ENCODE peak calls at places on chromosomes 2 and 18, in ten cellular contexts. One of them, this sample, is unnamed.

GRCh38 chr2:217953531-217953932 is 49.3 kb downstream of the TNS1 start:
- DNase-seq in left cardiac atrium: no peak
- DNase-seq in activated CD8-positive, alpha-beta T cell treated with anti-CD3 and anti-CD28 coated beads, Interleukin-2, amount 10 ng/mL, durations not matched to agents 7 days and 5 days: no peak
- DNase-seq in DND-41: no peak
- DNase-seq in M059J: no peak
- DNase-seq in fibroblast of the aortic adventitia: no peak
- DNase-seq in H9: no peak
- DNase-seq in activated T-cell treated with anti-CD3 and anti-CD28 coated beads, Interleukin-2, amount 50 U/mL, for 24 hours: no peak
- DNase-seq in activated T-helper 9 cell treated with anti-CD3 and anti-CD28 coated beads, Interleukin-2, amount 50 U/mL, for 16 hours: no peak
- DNase-seq in GM20000: no peak
- DNase-seq in this sample: no peak

GRCh38 chr2:65075176-65075575 is 19.0 kb downstream of the CEP68 start:
- DNase-seq in GM20000: no peak
- DNase-seq in left cardiac atrium: no peak
- DNase-seq in activated T-helper 9 cell treated with anti-CD3 and anti-CD28 coated beads, Interleukin-2, amount 50 U/mL, for 16 hours: no peak
- DNase-seq in activated CD8-positive, alpha-beta T cell treated with anti-CD3 and anti-CD28 coated beads, Interleukin-2, amount 10 ng/mL, durations not matched to agents 7 days and 5 days: no peak
- DNase-seq in fibroblast of the aortic adventitia: peak; percentile 23
- DNase-seq in M059J: no peak
- DNase-seq in activated T-cell treated with anti-CD3 and anti-CD28 coated beads, Interleukin-2, amount 50 U/mL, for 24 hours: no peak
- DNase-seq in DND-41: no peak
- DNase-seq in H9: no peak
- DNase-seq in this sample: no peak

GRCh38 chr18:57542801-57543427 is 43.6 kb downstream of the FECH start:
- DNase-seq in H9: no peak
- DNase-seq in M059J: peak; percentile 4
- DNase-seq in activated T-helper 9 cell treated with anti-CD3 and anti-CD28 coated beads, Interleukin-2, amount 50 U/mL, for 16 hours: no peak
- DNase-seq in fibroblast of the aortic adventitia: peak; percentile 32
- DNase-seq in left cardiac atrium: no peak
- DNase-seq in activated T-cell treated with anti-CD3 and anti-CD28 coated beads, Interleukin-2, amount 50 U/mL, for 24 hours: no peak
- DNase-seq in GM20000: no peak
- DNase-seq in DND-41: no peak
- DNase-seq in activated CD8-positive, alpha-beta T cell treated with anti-CD3 and anti-CD28 coated beads, Interleukin-2, amount 10 ng/mL, durations not matched to agents 7 days and 5 days: no peak
- DNase-seq in this sample: no peak

GRCh38 chr2:198114064-198114463 is 309.7 kb downstream of the PLCL1 start:
- DNase-seq in M059J: no peak
- DNase-seq in DND-41: no peak
- DNase-seq in activated CD8-positive, alpha-beta T cell treated with anti-CD3 and anti-CD28 coated beads, Interleukin-2, amount 10 ng/mL, durations not matched to agents 7 days and 5 days: no peak
- DNase-seq in left cardiac atrium: no peak
- DNase-seq in activated T-helper 9 cell treated with anti-CD3 and anti-CD28 coated beads, Interleukin-2, amount 50 U/mL, for 16 hours: no peak
- DNase-seq in H9: no peak
- DNase-seq in GM20000: no peak
- DNase-seq in fibroblast of the aortic adventitia: no peak
- DNase-seq in activated T-cell treated with anti-CD3 and anti-CD28 coated beads, Interleukin-2, amount 50 U/mL, for 24 hours: no peak
- DNase-seq in this sample: no peak

GRCh38 chr18:69358197-69358895 is 42.3 kb upstream of the DOK6 start:
- DNase-seq in activated T-cell treated with anti-CD3 and anti-CD28 coated beads, Interleukin-2, amount 50 U/mL, for 24 hours: no peak
- DNase-seq in DND-41: no peak
- DNase-seq in M059J: peak; percentile 32
- DNase-seq in left cardiac atrium: no peak
- DNase-seq in GM20000: no peak
- DNase-seq in activated CD8-positive, alpha-beta T cell treated with anti-CD3 and anti-CD28 coated beads, Interleukin-2, amount 10 ng/mL, durations not matched to agents 7 days and 5 days: no peak
- DNase-seq in activated T-helper 9 cell treated with anti-CD3 and anti-CD28 coated beads, Interleukin-2, amount 50 U/mL, for 16 hours: no peak
- DNase-seq in fibroblast of the aortic adventitia: no peak
- DNase-seq in H9: no peak
- DNase-seq in this sample: no peak

GRCh38 chr2:121664086-121664485 is 14.8 kb upstream of the CLASP1 start:
- DNase-seq in left cardiac atrium: no peak
- DNase-seq in activated T-helper 9 cell treated with anti-CD3 and anti-CD28 coated beads, Interleukin-2, amount 50 U/mL, for 16 hours: no peak
- DNase-seq in activated T-cell treated with anti-CD3 and anti-CD28 coated beads, Interleukin-2, amount 50 U/mL, for 24 hours: no peak
- DNase-seq in GM20000: no peak
- DNase-seq in fibroblast of the aortic adventitia: no peak
- DNase-seq in H9: no peak
- DNase-seq in M059J: peak; percentile 32
- DNase-seq in activated CD8-positive, alpha-beta T cell treated with anti-CD3 and anti-CD28 coated beads, Interleukin-2, amount 10 ng/mL, durations not matched to agents 7 days and 5 days: no peak
- DNase-seq in DND-41: no peak
- DNase-seq in this sample: no peak

GRCh38 chr2:176934869-176935415 is 277.7 kb upstream of the HNRNPA3 start:
- DNase-seq in left cardiac atrium: no peak
- DNase-seq in fibroblast of the aortic adventitia: no peak
- DNase-seq in M059J: no peak
- DNase-seq in DND-41: no peak
- DNase-seq in activated T-helper 9 cell treated with anti-CD3 and anti-CD28 coated beads, Interleukin-2, amount 50 U/mL, for 16 hours: no peak
- DNase-seq in GM20000: no peak
- DNase-seq in activated CD8-positive, alpha-beta T cell treated with anti-CD3 and anti-CD28 coated beads, Interleukin-2, amount 10 ng/mL, durations not matched to agents 7 days and 5 days: no peak
- DNase-seq in activated T-cell treated with anti-CD3 and anti-CD28 coated beads, Interleukin-2, amount 50 U/mL, for 24 hours: no peak
- DNase-seq in H9: no peak
- DNase-seq in this sample: no peak

GRCh38 chr2:241864897-241865213 is 4.7 kb upstream of the RTP5 start:
- DNase-seq in DND-41: no peak
- DNase-seq in fibroblast of the aortic adventitia: no peak
- DNase-seq in activated T-helper 9 cell treated with anti-CD3 and anti-CD28 coated beads, Interleukin-2, amount 50 U/mL, for 16 hours: no peak
- DNase-seq in left cardiac atrium: no peak
- DNase-seq in activated CD8-positive, alpha-beta T cell treated with anti-CD3 and anti-CD28 coated beads, Interleukin-2, amount 10 ng/mL, durations not matched to agents 7 days and 5 days: no peak
- DNase-seq in GM20000: no peak
- DNase-seq in activated T-cell treated with anti-CD3 and anti-CD28 coated beads, Interleukin-2, amount 50 U/mL, for 24 hours: no peak
- DNase-seq in M059J: no peak
- DNase-seq in H9: no peak
- DNase-seq in this sample: no peak

GRCh38 chr18:70555046-70555445 is 266.2 kb downstream of the SOCS6 start:
- DNase-seq in activated CD8-positive, alpha-beta T cell treated with anti-CD3 and anti-CD28 coated beads, Interleukin-2, amount 10 ng/mL, durations not matched to agents 7 days and 5 days: no peak
- DNase-seq in activated T-helper 9 cell treated with anti-CD3 and anti-CD28 coated beads, Interleukin-2, amount 50 U/mL, for 16 hours: no peak
- DNase-seq in left cardiac atrium: no peak
- DNase-seq in H9: no peak
- DNase-seq in fibroblast of the aortic adventitia: no peak
- DNase-seq in activated T-cell treated with anti-CD3 and anti-CD28 coated beads, Interleukin-2, amount 50 U/mL, for 24 hours: no peak
- DNase-seq in M059J: no peak
- DNase-seq in GM20000: no peak
- DNase-seq in DND-41: no peak
- DNase-seq in this sample: no peak

GRCh38 chr2:160010361-160011145 is 51.9 kb downstream of the PLA2R1 start:
- DNase-seq in activated T-cell treated with anti-CD3 and anti-CD28 coated beads, Interleukin-2, amount 50 U/mL, for 24 hours: no peak
- DNase-seq in fibroblast of the aortic adventitia: no peak
- DNase-seq in left cardiac atrium: no peak
- DNase-seq in H9: no peak
- DNase-seq in M059J: peak; percentile 66
- DNase-seq in DND-41: no peak
- DNase-seq in activated T-helper 9 cell treated with anti-CD3 and anti-CD28 coated beads, Interleukin-2, amount 50 U/mL, for 16 hours: no peak
- DNase-seq in GM20000: no peak
- DNase-seq in activated CD8-positive, alpha-beta T cell treated with anti-CD3 and anti-CD28 coated beads, Interleukin-2, amount 10 ng/mL, durations not matched to agents 7 days and 5 days: no peak
- DNase-seq in this sample: no peak

GRCh38 chr2:11457935-11458334 is 8.0 kb downstream of the E2F6 start:
- DNase-seq in H9: no peak
- DNase-seq in activated T-helper 9 cell treated with anti-CD3 and anti-CD28 coated beads, Interleukin-2, amount 50 U/mL, for 16 hours: no peak
- DNase-seq in DND-41: no peak
- DNase-seq in activated CD8-positive, alpha-beta T cell treated with anti-CD3 and anti-CD28 coated beads, Interleukin-2, amount 10 ng/mL, durations not matched to agents 7 days and 5 days: no peak
- DNase-seq in activated T-cell treated with anti-CD3 and anti-CD28 coated beads, Interleukin-2, amount 50 U/mL, for 24 hours: no peak
- DNase-seq in M059J: no peak
- DNase-seq in GM20000: no peak
- DNase-seq in left cardiac atrium: no peak
- DNase-seq in fibroblast of the aortic adventitia: no peak
- DNase-seq in this sample: no peak

GRCh38 chr2:212548459-212548815 is 9.8 kb upstream of the ERBB4 start:
- DNase-seq in activated T-helper 9 cell treated with anti-CD3 and anti-CD28 coated beads, Interleukin-2, amount 50 U/mL, for 16 hours: no peak
- DNase-seq in GM20000: no peak
- DNase-seq in DND-41: no peak
- DNase-seq in fibroblast of the aortic adventitia: peak; percentile 69
- DNase-seq in left cardiac atrium: no peak
- DNase-seq in activated CD8-positive, alpha-beta T cell treated with anti-CD3 and anti-CD28 coated beads, Interleukin-2, amount 10 ng/mL, durations not matched to agents 7 days and 5 days: no peak
- DNase-seq in H9: no peak
- DNase-seq in M059J: peak; percentile 31
- DNase-seq in activated T-cell treated with anti-CD3 and anti-CD28 coated beads, Interleukin-2, amount 50 U/mL, for 24 hours: no peak
- DNase-seq in this sample: peak; percentile 21

GRCh38 chr2:121429119-121429903 is 101.4 kb upstream of the RNU4ATAC start:
- DNase-seq in activated T-cell treated with anti-CD3 and anti-CD28 coated beads, Interleukin-2, amount 50 U/mL, for 24 hours: no peak
- DNase-seq in DND-41: no peak
- DNase-seq in M059J: no peak
- DNase-seq in GM20000: no peak
- DNase-seq in H9: no peak
- DNase-seq in fibroblast of the aortic adventitia: peak; percentile 75
- DNase-seq in activated T-helper 9 cell treated with anti-CD3 and anti-CD28 coated beads, Interleukin-2, amount 50 U/mL, for 16 hours: no peak
- DNase-seq in left cardiac atrium: no peak
- DNase-seq in activated CD8-positive, alpha-beta T cell treated with anti-CD3 and anti-CD28 coated beads, Interleukin-2, amount 10 ng/mL, durations not matched to agents 7 days and 5 days: no peak
- DNase-seq in this sample: no peak

GRCh38 chr2:96698221-96698861 is 41.5 kb downstream of the LMAN2L start:
- DNase-seq in DND-41: no peak
- DNase-seq in activated T-cell treated with anti-CD3 and anti-CD28 coated beads, Interleukin-2, amount 50 U/mL, for 24 hours: no peak
- DNase-seq in activated T-helper 9 cell treated with anti-CD3 and anti-CD28 coated beads, Interleukin-2, amount 50 U/mL, for 16 hours: no peak
- DNase-seq in fibroblast of the aortic adventitia: no peak
- DNase-seq in H9: no peak
- DNase-seq in M059J: no peak
- DNase-seq in activated CD8-positive, alpha-beta T cell treated with anti-CD3 and anti-CD28 coated beads, Interleukin-2, amount 10 ng/mL, durations not matched to agents 7 days and 5 days: no peak
- DNase-seq in left cardiac atrium: no peak
- DNase-seq in GM20000: no peak
- DNase-seq in this sample: no peak

GRCh38 chr2:230934291-230935131 is 9.5 kb upstream of the GPR55 start:
- DNase-seq in fibroblast of the aortic adventitia: no peak
- DNase-seq in M059J: no peak
- DNase-seq in left cardiac atrium: no peak
- DNase-seq in GM20000: no peak
- DNase-seq in activated T-helper 9 cell treated with anti-CD3 and anti-CD28 coated beads, Interleukin-2, amount 50 U/mL, for 16 hours: no peak
- DNase-seq in DND-41: no peak
- DNase-seq in activated CD8-positive, alpha-beta T cell treated with anti-CD3 and anti-CD28 coated beads, Interleukin-2, amount 10 ng/mL, durations not matched to agents 7 days and 5 days: no peak
- DNase-seq in H9: no peak
- DNase-seq in activated T-cell treated with anti-CD3 and anti-CD28 coated beads, Interleukin-2, amount 50 U/mL, for 24 hours: peak; percentile 27
- DNase-seq in this sample: no peak

GRCh38 chr2:191010887-191011885 is 2.8 kb downstream of the STAT1 start:
- DNase-seq in activated T-helper 9 cell treated with anti-CD3 and anti-CD28 coated beads, Interleukin-2, amount 50 U/mL, for 16 hours: no peak
- DNase-seq in left cardiac atrium: no peak
- DNase-seq in activated T-cell treated with anti-CD3 and anti-CD28 coated beads, Interleukin-2, amount 50 U/mL, for 24 hours: no peak
- DNase-seq in DND-41: no peak
- DNase-seq in activated CD8-positive, alpha-beta T cell treated with anti-CD3 and anti-CD28 coated beads, Interleukin-2, amount 10 ng/mL, durations not matched to agents 7 days and 5 days: no peak
- DNase-seq in GM20000: no peak
- DNase-seq in fibroblast of the aortic adventitia: no peak
- DNase-seq in H9: no peak
- DNase-seq in M059J: no peak
- DNase-seq in this sample: no peak

GRCh38 chr2:213848631-213849030 is 562.2 kb upstream of the VWC2L start:
- DNase-seq in fibroblast of the aortic adventitia: peak; percentile 66
- DNase-seq in DND-41: no peak
- DNase-seq in H9: no peak
- DNase-seq in activated CD8-positive, alpha-beta T cell treated with anti-CD3 and anti-CD28 coated beads, Interleukin-2, amount 10 ng/mL, durations not matched to agents 7 days and 5 days: no peak
- DNase-seq in activated T-helper 9 cell treated with anti-CD3 and anti-CD28 coated beads, Interleukin-2, amount 50 U/mL, for 16 hours: no peak
- DNase-seq in M059J: peak; percentile 29
- DNase-seq in activated T-cell treated with anti-CD3 and anti-CD28 coated beads, Interleukin-2, amount 50 U/mL, for 24 hours: no peak
- DNase-seq in GM20000: no peak
- DNase-seq in left cardiac atrium: no peak
- DNase-seq in this sample: no peak

GRCh38 chr18:36942264-36942663 is 113.3 kb downstream of the KIAA1328 start:
- DNase-seq in activated T-helper 9 cell treated with anti-CD3 and anti-CD28 coated beads, Interleukin-2, amount 50 U/mL, for 16 hours: no peak
- DNase-seq in left cardiac atrium: no peak
- DNase-seq in H9: peak; percentile 30
- DNase-seq in M059J: peak; percentile 3
- DNase-seq in fibroblast of the aortic adventitia: peak; percentile 31
- DNase-seq in activated CD8-positive, alpha-beta T cell treated with anti-CD3 and anti-CD28 coated beads, Interleukin-2, amount 10 ng/mL, durations not matched to agents 7 days and 5 days: peak; percentile 29
- DNase-seq in GM20000: peak; percentile 38
- DNase-seq in activated T-cell treated with anti-CD3 and anti-CD28 coated beads, Interleukin-2, amount 50 U/mL, for 24 hours: no peak
- DNase-seq in DND-41: peak; percentile 29
- DNase-seq in this sample: peak; percentile 20

GRCh38 chr2:128454980-128455709 is 136.5 kb upstream of the HS6ST1 start:
- DNase-seq in activated T-helper 9 cell treated with anti-CD3 and anti-CD28 coated beads, Interleukin-2, amount 50 U/mL, for 16 hours: no peak
- DNase-seq in fibroblast of the aortic adventitia: no peak
- DNase-seq in left cardiac atrium: no peak
- DNase-seq in H9: peak; percentile 8
- DNase-seq in activated T-cell treated with anti-CD3 and anti-CD28 coated beads, Interleukin-2, amount 50 U/mL, for 24 hours: no peak
- DNase-seq in DND-41: peak; percentile 3
- DNase-seq in GM20000: no peak
- DNase-seq in activated CD8-positive, alpha-beta T cell treated with anti-CD3 and anti-CD28 coated beads, Interleukin-2, amount 10 ng/mL, durations not matched to agents 7 days and 5 days: no peak
- DNase-seq in M059J: no peak
- DNase-seq in this sample: no peak

GRCh38 chr2:225379861-225380260 is 19.6 kb upstream of the NYAP2 start:
- DNase-seq in left cardiac atrium: no peak
- DNase-seq in activated CD8-positive, alpha-beta T cell treated with anti-CD3 and anti-CD28 coated beads, Interleukin-2, amount 10 ng/mL, durations not matched to agents 7 days and 5 days: no peak
- DNase-seq in DND-41: no peak
- DNase-seq in H9: no peak
- DNase-seq in fibroblast of the aortic adventitia: no peak
- DNase-seq in activated T-helper 9 cell treated with anti-CD3 and anti-CD28 coated beads, Interleukin-2, amount 50 U/mL, for 16 hours: no peak
- DNase-seq in GM20000: no peak
- DNase-seq in activated T-cell treated with anti-CD3 and anti-CD28 coated beads, Interleukin-2, amount 50 U/mL, for 24 hours: no peak
- DNase-seq in M059J: no peak
- DNase-seq in this sample: no peak

This sample was measured in endothelial cell.